ENCODE peak calls at places on chromosomes 16 and 17, in nine cellular contexts. V, Z, Y, S, X, W, L, K and F are unnamed samples.

GRCh38 chr16:89117975-89118289 is 24.3 kb downstream of the ACSF3 start:
- DNase-seq in L (no peak), W (no peak), Z (no peak), K (no peak), Y (no peak), S (no peak), V (no peak), X (no peak), F (no peak)

GRCh38 chr17:50062323-50063243 is 6.7 kb downstream of the ITGA3 start:
- DNase-seq in X (no peak), S (peak), Z (no peak), K (no peak), Y (no peak), V (peak), W (no peak), L (no peak), F (no peak)

GRCh38 chr17:79036609-79037008 is 12.6 kb downstream of the C1QTNF1 start:
- DNase-seq in K (no peak), X (no peak), S (peak), Y (no peak), L (no peak), V (no peak), W (no peak), Z (no peak), F (peak)

GRCh38 chr16:84785843-84786538 is 33.8 kb upstream of the CRISPLD2 start:
- DNase-seq in V (no peak), L (no peak), X (no peak), W (no peak), Y (no peak), Z (no peak), K (no peak), S (no peak), F (peak)

GRCh38 chr17:21286066-21286770 is 1.7 kb downstream of the MAP2K3 start:
- DNase-seq in K (no peak), X (peak), L (peak), Y (no peak), Z (no peak), S (peak), V (peak), W (no peak), F (peak)

GRCh38 chr16:55499951-55500350 is 8.9 kb upstream of the LPCAT2 start:
- DNase-seq in Z (no peak), X (peak), L (no peak), W (peak), Y (no peak), V (no peak), S (peak), K (peak), F (peak)

GRCh38 chr16:81042821-81043220 is 7.2 kb downstream of the ATMIN start:
- DNase-seq in L (no peak), S (no peak), Z (no peak), K (no peak), V (no peak), Y (no peak), X (no peak), W (no peak), F (no peak)

GRCh38 chr16:8552487-8553221 is 37.7 kb downstream of the TMEM114 start:
- DNase-seq in S (no peak), W (no peak), X (no peak), Z (no peak), Y (no peak), V (no peak), K (no peak), L (no peak), F (no peak)

GRCh38 chr17:36948717-36949460 is at the start of gene AATF:
- DNase-seq in K (peak), L (peak), X (peak), Z (peak), W (peak), S (peak), Y (peak), V (peak), F (peak)

GRCh38 chr16:411576-412265 is 10.0 kb downstream of the DECR2 start:
- DNase-seq in K (no peak), L (no peak), Y (no peak), W (no peak), Z (no peak), V (no peak), X (no peak), S (no peak), F (no peak)

GRCh38 chr16:85627835-85628556 is 14.9 kb downstream of the GSE1 start:
- DNase-seq in K (no peak), X (no peak), V (peak), Z (no peak), Y (no peak), S (no peak), W (no peak), L (no peak), F (no peak)

GRCh38 chr17:51060396-51060795 is 60.3 kb downstream of the SPAG9 start:
- DNase-seq in L (no peak), V (no peak), K (no peak), Y (no peak), X (no peak), S (no peak), W (no peak), Z (no peak), F (no peak)

GRCh38 chr16:78655481-78656114 is 556.1 kb downstream of the WWOX start:
- DNase-seq in Y (no peak), L (no peak), W (no peak), S (no peak), X (no peak), V (no peak), Z (no peak), K (no peak), F (no peak)

GRCh38 chr16:2238396-2239230 is 2.4 kb downstream of the DNASE1L2 start:
- DNase-seq in X (no peak), Z (no peak), S (no peak), V (no peak), W (no peak), L (no peak), K (no peak), Y (no peak), F (no peak)

GRCh38 chr16:57264381-57264780 is 19.3 kb downstream of the ARL2BP start:
- DNase-seq in S (no peak), W (no peak), X (peak), V (no peak), Z (no peak), K (no peak), Y (no peak), L (no peak), F (no peak)

GRCh38 chr17:70772761-70773160 is 603.4 kb downstream of the KCNJ2 start:
- DNase-seq in Y (no peak), V (no peak), W (no peak), Z (no peak), K (no peak), S (no peak), X (no peak), L (no peak), F (no peak)

GRCh38 chr17:37759014-37759637 is 14.3 kb upstream of the HNF1B start:
- DNase-seq in X (no peak), S (no peak), V (no peak), W (no peak), Z (no peak), L (no peak), Y (no peak), K (no peak), F (no peak)

GRCh38 chr17:79811036-79811887 is 14.4 kb upstream of the CBX8 start:
- DNase-seq in Y (no peak), V (no peak), S (no peak), Z (no peak), L (peak), W (peak), X (peak), K (peak), F (peak)

GRCh38 chr16:3328104-3328503 is 22.8 kb downstream of the ZNF75A start:
- DNase-seq in K (no peak), S (no peak), W (no peak), X (no peak), L (no peak), Y (no peak), Z (no peak), V (no peak), F (no peak)

GRCh38 chr16:88761143-88761534 is 23.9 kb downstream of the PIEZO1 start:
- DNase-seq in W (no peak), K (no peak), L (no peak), Y (no peak), S (no peak), Z (no peak), V (no peak), X (no peak), F (no peak)

GRCh38 chr17:58527949-58528348 is 13.5 kb upstream of the MTMR4 start:
- DNase-seq in X (no peak), S (no peak), V (no peak), L (no peak), Y (no peak), K (no peak), Z (peak), W (peak), F (peak)

GRCh38 chr17:50891577-50891989 is 25.4 kb upstream of the TOB1 start:
- DNase-seq in W (no peak), Y (no peak), V (no peak), X (no peak), L (no peak), Z (no peak), K (no peak), S (no peak), F (no peak)

GRCh38 chr17:76458580-76459490 is 5.9 kb upstream of the UBE2O start:
- DNase-seq in S (no peak), Z (no peak), X (peak), L (peak), W (no peak), V (no peak), Y (peak), K (peak), F (peak)

GRCh38 chr16:85037050-85037410 is 9.4 kb downstream of the KIAA0513 start:
- DNase-seq in L (no peak), Z (no peak), W (no peak), V (no peak), K (no peak), Y (no peak), S (no peak), X (no peak), F (peak)

GRCh38 chr17:36602030-36602737 is 801 bp downstream of the MRM1 start:
- DNase-seq in L (peak), V (peak), S (no peak), K (peak), Z (no peak), W (no peak), X (no peak), Y (no peak), F (peak)